ENCODE peak calls at places on chromosomes 12 and 14, in nine cellular contexts. One of them, this sample, is unnamed.

GRCh38 chr14:81264011-81264410 is 43.3 kb upstream of the GTF2A1 start:
- DNase-seq in aorta: no peak
- DNase-seq in putamen: no peak
- DNase-seq in fibroblast of the conjunctiva: no peak
- DNase-seq in ovary: no peak
- DNase-seq in NAMALWA: no peak
- DNase-seq in amniotic stem cell: no peak
- DNase-seq in stimulated activated CD4-positive, alpha-beta T cell treated with anti-CD3 and anti-CD28 coated beads, Interleukin-12 subunit alpha, Interleukin-12 subunit beta, amount 100 ng/mL, for 4 hours: no peak
- DNase-seq in renal cortical epithelial cell: no peak
- DNase-seq in this sample: no peak

GRCh38 chr14:74582910-74583581 is 29.0 kb downstream of the LTBP2 start:
- DNase-seq in aorta: peak
- DNase-seq in ovary: peak
- DNase-seq in stimulated activated CD4-positive, alpha-beta T cell treated with anti-CD3 and anti-CD28 coated beads, Interleukin-12 subunit alpha, Interleukin-12 subunit beta, amount 100 ng/mL, for 4 hours: no peak
- DNase-seq in fibroblast of the conjunctiva: no peak
- DNase-seq in putamen: no peak
- DNase-seq in amniotic stem cell: no peak
- DNase-seq in renal cortical epithelial cell: no peak
- DNase-seq in NAMALWA: no peak
- DNase-seq in this sample: no peak

GRCh38 chr14:52455291-52456088 is 96.8 kb downstream of the TXNDC16 start:
- DNase-seq in fibroblast of the conjunctiva: no peak
- DNase-seq in amniotic stem cell: no peak
- DNase-seq in ovary: no peak
- DNase-seq in stimulated activated CD4-positive, alpha-beta T cell treated with anti-CD3 and anti-CD28 coated beads, Interleukin-12 subunit alpha, Interleukin-12 subunit beta, amount 100 ng/mL, for 4 hours: no peak
- DNase-seq in NAMALWA: no peak
- DNase-seq in putamen: no peak
- DNase-seq in renal cortical epithelial cell: peak
- DNase-seq in aorta: no peak
- DNase-seq in this sample: no peak

GRCh38 chr12:85834378-85834777 is 1.8 kb downstream of the RASSF9 start:
- DNase-seq in aorta: no peak
- DNase-seq in ovary: no peak
- DNase-seq in putamen: no peak
- DNase-seq in amniotic stem cell: no peak
- DNase-seq in renal cortical epithelial cell: peak
- DNase-seq in NAMALWA: no peak
- DNase-seq in stimulated activated CD4-positive, alpha-beta T cell treated with anti-CD3 and anti-CD28 coated beads, Interleukin-12 subunit alpha, Interleukin-12 subunit beta, amount 100 ng/mL, for 4 hours: no peak
- DNase-seq in fibroblast of the conjunctiva: no peak
- DNase-seq in this sample: no peak

GRCh38 chr14:79544671-79545070 is 666.6 kb downstream of the DIO2 start:
- DNase-seq in aorta: no peak
- DNase-seq in amniotic stem cell: no peak
- DNase-seq in NAMALWA: no peak
- DNase-seq in renal cortical epithelial cell: no peak
- DNase-seq in stimulated activated CD4-positive, alpha-beta T cell treated with anti-CD3 and anti-CD28 coated beads, Interleukin-12 subunit alpha, Interleukin-12 subunit beta, amount 100 ng/mL, for 4 hours: no peak
- DNase-seq in putamen: no peak
- DNase-seq in fibroblast of the conjunctiva: no peak
- DNase-seq in ovary: no peak
- DNase-seq in this sample: no peak

GRCh38 chr12:18898469-18898868 is 160.6 kb downstream of the CAPZA3 start:
- DNase-seq in amniotic stem cell: no peak
- DNase-seq in aorta: no peak
- DNase-seq in putamen: no peak
- DNase-seq in NAMALWA: no peak
- DNase-seq in renal cortical epithelial cell: no peak
- DNase-seq in fibroblast of the conjunctiva: no peak
- DNase-seq in ovary: no peak
- DNase-seq in stimulated activated CD4-positive, alpha-beta T cell treated with anti-CD3 and anti-CD28 coated beads, Interleukin-12 subunit alpha, Interleukin-12 subunit beta, amount 100 ng/mL, for 4 hours: no peak
- DNase-seq in this sample: no peak

GRCh38 chr12:12172106-12172511 is 94.7 kb downstream of the LRP6 start:
- DNase-seq in fibroblast of the conjunctiva: no peak
- DNase-seq in putamen: no peak
- DNase-seq in aorta: no peak
- DNase-seq in stimulated activated CD4-positive, alpha-beta T cell treated with anti-CD3 and anti-CD28 coated beads, Interleukin-12 subunit alpha, Interleukin-12 subunit beta, amount 100 ng/mL, for 4 hours: no peak
- DNase-seq in renal cortical epithelial cell: peak
- DNase-seq in ovary: no peak
- DNase-seq in amniotic stem cell: no peak
- DNase-seq in NAMALWA: no peak
- DNase-seq in this sample: no peak

GRCh38 chr12:58575281-58575680 is 345.0 kb downstream of the LRIG3 start:
- DNase-seq in amniotic stem cell: no peak
- DNase-seq in fibroblast of the conjunctiva: no peak
- DNase-seq in ovary: no peak
- DNase-seq in renal cortical epithelial cell: peak
- DNase-seq in putamen: no peak
- DNase-seq in stimulated activated CD4-positive, alpha-beta T cell treated with anti-CD3 and anti-CD28 coated beads, Interleukin-12 subunit alpha, Interleukin-12 subunit beta, amount 100 ng/mL, for 4 hours: no peak
- DNase-seq in NAMALWA: no peak
- DNase-seq in aorta: no peak
- DNase-seq in this sample: no peak

GRCh38 chr12:3273409-3273853 is 196.3 kb downstream of the TSPAN9 start:
- DNase-seq in amniotic stem cell: no peak
- DNase-seq in NAMALWA: no peak
- DNase-seq in putamen: no peak
- DNase-seq in renal cortical epithelial cell: peak
- DNase-seq in aorta: no peak
- DNase-seq in stimulated activated CD4-positive, alpha-beta T cell treated with anti-CD3 and anti-CD28 coated beads, Interleukin-12 subunit alpha, Interleukin-12 subunit beta, amount 100 ng/mL, for 4 hours: no peak
- DNase-seq in ovary: no peak
- DNase-seq in fibroblast of the conjunctiva: no peak
- DNase-seq in this sample: no peak

GRCh38 chr14:22588419-22589095 is 467 bp downstream of the DAD1 start:
- DNase-seq in amniotic stem cell: no peak
- DNase-seq in putamen: no peak
- DNase-seq in stimulated activated CD4-positive, alpha-beta T cell treated with anti-CD3 and anti-CD28 coated beads, Interleukin-12 subunit alpha, Interleukin-12 subunit beta, amount 100 ng/mL, for 4 hours: no peak
- DNase-seq in aorta: no peak
- DNase-seq in NAMALWA: no peak
- DNase-seq in renal cortical epithelial cell: no peak
- DNase-seq in ovary: no peak
- DNase-seq in fibroblast of the conjunctiva: no peak
- DNase-seq in this sample: no peak

GRCh38 chr12:106369624-106370346 is 12.2 kb downstream of the POLR3B start:
- DNase-seq in NAMALWA: no peak
- DNase-seq in aorta: no peak
- DNase-seq in amniotic stem cell: peak
- DNase-seq in ovary: no peak
- DNase-seq in putamen: no peak
- DNase-seq in fibroblast of the conjunctiva: peak
- DNase-seq in renal cortical epithelial cell: peak
- DNase-seq in stimulated activated CD4-positive, alpha-beta T cell treated with anti-CD3 and anti-CD28 coated beads, Interleukin-12 subunit alpha, Interleukin-12 subunit beta, amount 100 ng/mL, for 4 hours: no peak
- DNase-seq in this sample: no peak

GRCh38 chr12:114671664-114672476 is 12.1 kb downstream of the TBX3 start:
- DNase-seq in renal cortical epithelial cell: no peak
- DNase-seq in amniotic stem cell: no peak
- DNase-seq in putamen: no peak
- DNase-seq in ovary: peak
- DNase-seq in NAMALWA: no peak
- DNase-seq in aorta: no peak
- DNase-seq in stimulated activated CD4-positive, alpha-beta T cell treated with anti-CD3 and anti-CD28 coated beads, Interleukin-12 subunit alpha, Interleukin-12 subunit beta, amount 100 ng/mL, for 4 hours: no peak
- DNase-seq in fibroblast of the conjunctiva: no peak
- DNase-seq in this sample: no peak

GRCh38 chr12:5268424-5269210 is 163.3 kb upstream of the NTF3 start:
- DNase-seq in aorta: no peak
- DNase-seq in putamen: no peak
- DNase-seq in fibroblast of the conjunctiva: no peak
- DNase-seq in amniotic stem cell: no peak
- DNase-seq in renal cortical epithelial cell: no peak
- DNase-seq in ovary: no peak
- DNase-seq in stimulated activated CD4-positive, alpha-beta T cell treated with anti-CD3 and anti-CD28 coated beads, Interleukin-12 subunit alpha, Interleukin-12 subunit beta, amount 100 ng/mL, for 4 hours: no peak
- DNase-seq in NAMALWA: no peak
- DNase-seq in this sample: no peak

GRCh38 chr14:59253527-59253926 is 65.1 kb downstream of the DAAM1 start:
- DNase-seq in renal cortical epithelial cell: no peak
- DNase-seq in ovary: no peak
- DNase-seq in aorta: no peak
- DNase-seq in putamen: no peak
- DNase-seq in NAMALWA: peak
- DNase-seq in amniotic stem cell: no peak
- DNase-seq in stimulated activated CD4-positive, alpha-beta T cell treated with anti-CD3 and anti-CD28 coated beads, Interleukin-12 subunit alpha, Interleukin-12 subunit beta, amount 100 ng/mL, for 4 hours: no peak
- DNase-seq in fibroblast of the conjunctiva: no peak
- DNase-seq in this sample: no peak

GRCh38 chr14:103624860-103625259 is 4.2 kb upstream of the KLC1 start:
- DNase-seq in NAMALWA: no peak
- DNase-seq in stimulated activated CD4-positive, alpha-beta T cell treated with anti-CD3 and anti-CD28 coated beads, Interleukin-12 subunit alpha, Interleukin-12 subunit beta, amount 100 ng/mL, for 4 hours: no peak
- DNase-seq in fibroblast of the conjunctiva: no peak
- DNase-seq in amniotic stem cell: peak
- DNase-seq in aorta: peak
- DNase-seq in putamen: no peak
- DNase-seq in ovary: no peak
- DNase-seq in renal cortical epithelial cell: peak
- DNase-seq in this sample: no peak

This sample was measured in GM12892.